ENCODE peak calls at places on chromosomes 13 and 19, in ten cellular contexts. One of them, this sample, is unnamed. For H3K27me3, the result is how much of the 10 kb centered on the place peaks cover.

GRCh38 chr19:21568816-21569496 is 63.6 kb downstream of the ZNF429 start:
- DNase-seq in CD4-positive, alpha-beta T cell: peak
- DNase-seq in kidney epithelial cell: peak
- DNase-seq in foreskin keratinocyte: peak
- DNase-seq in heart right ventricle: peak
- DNase-seq in suprapubic skin: peak
- DNase-seq in right cardiac atrium: peak
- DNase-seq in mesendoderm: no peak
- DNase-seq in BJ: peak
- DNase-seq in upper lobe of right lung: peak
- DNase-seq in this sample: no peak

GRCh38 chr13:24181991-24182702 is 21.6 kb downstream of the SPATA13 start:
- DNase-seq in CD4-positive, alpha-beta T cell: no peak
- DNase-seq in kidney epithelial cell: no peak
- DNase-seq in foreskin keratinocyte: no peak
- DNase-seq in heart right ventricle: no peak
- DNase-seq in suprapubic skin: no peak
- DNase-seq in right cardiac atrium: no peak
- DNase-seq in mesendoderm: no peak
- DNase-seq in BJ: no peak
- DNase-seq in upper lobe of right lung: no peak
- DNase-seq in this sample: no peak

GRCh38 chr13:109010912-109011311 is 381.5 kb downstream of the MYO16 start:
- DNase-seq in CD4-positive, alpha-beta T cell: no peak
- DNase-seq in kidney epithelial cell: no peak
- DNase-seq in foreskin keratinocyte: no peak
- DNase-seq in heart right ventricle: no peak
- DNase-seq in suprapubic skin: no peak
- DNase-seq in right cardiac atrium: no peak
- DNase-seq in mesendoderm: peak
- DNase-seq in BJ: no peak
- DNase-seq in upper lobe of right lung: no peak
- DNase-seq in this sample: no peak

GRCh38 chr19:3968556-3969434 is 2.1 kb downstream of the DAPK3 start:
- DNase-seq in CD4-positive, alpha-beta T cell: no peak
- DNase-seq in kidney epithelial cell: peak
- DNase-seq in foreskin keratinocyte: peak
- DNase-seq in heart right ventricle: peak
- DNase-seq in suprapubic skin: peak
- DNase-seq in right cardiac atrium: peak
- DNase-seq in mesendoderm: peak
- DNase-seq in BJ: peak
- DNase-seq in upper lobe of right lung: peak
- DNase-seq in this sample: peak

GRCh38 chr13:104163866-104164630 is 1097.8 kb upstream of the SLC10A2 start:
- DNase-seq in CD4-positive, alpha-beta T cell: no peak
- DNase-seq in kidney epithelial cell: no peak
- DNase-seq in foreskin keratinocyte: no peak
- DNase-seq in heart right ventricle: no peak
- DNase-seq in suprapubic skin: no peak
- DNase-seq in right cardiac atrium: no peak
- DNase-seq in mesendoderm: no peak
- DNase-seq in BJ: no peak
- DNase-seq in upper lobe of right lung: no peak
- DNase-seq in this sample: no peak

GRCh38 chr13:97946951-97947588 is 6.4 kb upstream of the IPO5 start:
- DNase-seq in CD4-positive, alpha-beta T cell: no peak
- DNase-seq in kidney epithelial cell: peak
- DNase-seq in foreskin keratinocyte: peak
- DNase-seq in heart right ventricle: no peak
- DNase-seq in suprapubic skin: no peak
- DNase-seq in right cardiac atrium: no peak
- DNase-seq in mesendoderm: no peak
- DNase-seq in BJ: peak
- DNase-seq in upper lobe of right lung: no peak
- DNase-seq in this sample: peak

GRCh38 chr13:30796132-30796832 is 60.9 kb downstream of the ALOX5AP start:
- DNase-seq in CD4-positive, alpha-beta T cell: no peak
- DNase-seq in kidney epithelial cell: peak
- DNase-seq in foreskin keratinocyte: peak
- DNase-seq in heart right ventricle: no peak
- DNase-seq in suprapubic skin: no peak
- DNase-seq in right cardiac atrium: peak
- DNase-seq in mesendoderm: no peak
- DNase-seq in BJ: no peak
- DNase-seq in upper lobe of right lung: no peak
- DNase-seq in this sample: peak

GRCh38 chr13:19845758-19846157 is 17.7 kb downstream of the ZMYM5 start:
- DNase-seq in CD4-positive, alpha-beta T cell: no peak
- DNase-seq in kidney epithelial cell: peak
- DNase-seq in foreskin keratinocyte: peak
- DNase-seq in heart right ventricle: no peak
- DNase-seq in suprapubic skin: no peak
- DNase-seq in right cardiac atrium: no peak
- DNase-seq in mesendoderm: peak
- DNase-seq in BJ: peak
- DNase-seq in upper lobe of right lung: no peak
- DNase-seq in this sample: peak

GRCh38 chr13:48615017-48615416 is 38.7 kb upstream of the CYSLTR2 start:
- DNase-seq in CD4-positive, alpha-beta T cell: no peak
- DNase-seq in kidney epithelial cell: no peak
- DNase-seq in foreskin keratinocyte: no peak
- DNase-seq in heart right ventricle: no peak
- DNase-seq in suprapubic skin: no peak
- DNase-seq in right cardiac atrium: no peak
- DNase-seq in mesendoderm: no peak
- DNase-seq in BJ: no peak
- DNase-seq in upper lobe of right lung: no peak
- DNase-seq in this sample: no peak

GRCh38 chr19:47421244-47421786 is 2.0 kb upstream of the MEIS3 start:
- DNase-seq in CD4-positive, alpha-beta T cell: no peak
- DNase-seq in kidney epithelial cell: no peak
- DNase-seq in foreskin keratinocyte: no peak
- DNase-seq in heart right ventricle: no peak
- DNase-seq in suprapubic skin: no peak
- DNase-seq in right cardiac atrium: no peak
- DNase-seq in mesendoderm: no peak
- DNase-seq in BJ: no peak
- DNase-seq in upper lobe of right lung: peak
- DNase-seq in this sample: no peak
- H3K27me3 ChIP-seq in CD4-positive, alpha-beta T cell: half or more
- H3K27me3 ChIP-seq in kidney epithelial cell: half or more
- H3K27me3 ChIP-seq in foreskin keratinocyte: half or more
- H3K27me3 ChIP-seq in heart right ventricle: half or more
- H3K27me3 ChIP-seq in suprapubic skin: half or more
- H3K27me3 ChIP-seq in right cardiac atrium: under half
- H3K27me3 ChIP-seq in mesendoderm: under half
- H3K27me3 ChIP-seq in BJ: under half
- H3K27me3 ChIP-seq in upper lobe of right lung: half or more
- H3K27me3 ChIP-seq in this sample: under half

DNA sequence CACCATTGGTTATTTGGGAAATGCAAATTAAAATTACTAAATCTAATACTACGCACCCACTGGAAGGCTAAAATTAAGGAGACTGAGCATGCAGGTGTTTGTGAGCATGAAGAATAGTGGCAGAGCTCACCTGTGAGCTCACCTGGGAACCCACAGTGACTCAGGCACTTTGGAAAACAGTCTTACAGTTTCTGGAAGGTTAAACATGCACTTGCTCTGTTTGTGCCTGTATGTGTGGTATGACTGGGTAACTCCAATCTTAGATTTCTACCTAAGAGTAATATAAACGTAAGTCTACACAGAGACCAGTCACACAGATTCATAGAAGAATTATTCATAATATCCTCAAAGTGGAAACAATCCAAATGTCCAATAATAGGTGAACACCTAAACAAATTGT is 318.8 kb downstream of the ATP8A2 start:
- DNase-seq in CD4-positive, alpha-beta T cell: no peak
- DNase-seq in kidney epithelial cell: no peak
- DNase-seq in foreskin keratinocyte: peak
- DNase-seq in heart right ventricle: no peak
- DNase-seq in suprapubic skin: no peak
- DNase-seq in right cardiac atrium: no peak
- DNase-seq in mesendoderm: no peak
- DNase-seq in BJ: no peak
- DNase-seq in upper lobe of right lung: no peak
- DNase-seq in this sample: peak
- H3K27me3 ChIP-seq in CD4-positive, alpha-beta T cell: under half
- H3K27me3 ChIP-seq in kidney epithelial cell: under half
- H3K27me3 ChIP-seq in foreskin keratinocyte: under half
- H3K27me3 ChIP-seq in heart right ventricle: under half
- H3K27me3 ChIP-seq in suprapubic skin: under half
- H3K27me3 ChIP-seq in right cardiac atrium: under half
- H3K27me3 ChIP-seq in mesendoderm: under half
- H3K27me3 ChIP-seq in BJ: under half
- H3K27me3 ChIP-seq in upper lobe of right lung: under half
- H3K27me3 ChIP-seq in this sample: under half

DNA sequence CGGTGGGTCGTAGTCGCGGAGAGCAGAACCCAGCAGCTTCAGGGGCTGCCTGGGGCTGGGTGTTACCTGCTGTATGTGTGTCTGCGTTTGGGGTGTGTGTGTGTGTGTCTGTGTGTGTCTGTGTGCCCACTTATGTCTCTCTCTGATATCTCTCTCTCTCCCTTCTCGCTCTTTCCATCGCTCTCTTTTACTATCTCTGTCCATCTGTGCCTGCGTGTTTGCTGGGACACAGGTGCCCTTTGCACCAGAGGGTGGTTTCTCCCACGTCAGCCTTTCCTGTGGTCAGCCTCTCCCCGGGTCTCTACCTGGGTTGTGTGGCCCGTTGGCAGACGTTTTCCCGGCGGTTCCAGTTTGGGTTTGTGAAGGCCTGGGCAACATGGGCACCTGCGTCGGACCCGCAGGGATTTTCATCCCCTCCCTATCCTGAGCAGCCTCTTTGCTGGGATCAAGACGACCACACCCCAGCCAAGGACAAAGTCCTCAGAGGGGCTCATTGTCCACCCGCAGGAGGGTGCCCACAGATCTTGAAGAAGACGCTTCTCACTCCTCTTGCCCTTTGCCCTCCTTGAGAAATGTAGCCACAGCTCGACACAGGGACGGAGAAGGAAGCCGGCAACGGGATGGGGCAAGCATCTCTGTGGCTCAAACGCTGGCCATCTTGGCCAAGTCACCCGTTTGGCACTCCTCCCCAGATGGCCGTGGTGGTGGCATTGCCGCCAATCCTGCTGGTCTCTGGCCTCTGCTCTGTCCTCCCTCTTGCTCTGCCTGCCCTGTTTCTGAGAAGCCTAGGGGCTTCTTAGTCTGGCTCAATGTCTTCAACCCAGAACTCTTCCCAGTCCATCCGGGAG is 43.3 kb downstream of the ZNF146 start:
- DNase-seq in CD4-positive, alpha-beta T cell: no peak
- DNase-seq in kidney epithelial cell: no peak
- DNase-seq in foreskin keratinocyte: no peak
- DNase-seq in heart right ventricle: no peak
- DNase-seq in suprapubic skin: no peak
- DNase-seq in right cardiac atrium: no peak
- DNase-seq in mesendoderm: no peak
- DNase-seq in BJ: no peak
- DNase-seq in upper lobe of right lung: no peak
- DNase-seq in this sample: no peak
- H3K27me3 ChIP-seq in CD4-positive, alpha-beta T cell: under half
- H3K27me3 ChIP-seq in kidney epithelial cell: under half
- H3K27me3 ChIP-seq in foreskin keratinocyte: under half
- H3K27me3 ChIP-seq in heart right ventricle: under half
- H3K27me3 ChIP-seq in suprapubic skin: under half
- H3K27me3 ChIP-seq in right cardiac atrium: under half
- H3K27me3 ChIP-seq in mesendoderm: under half
- H3K27me3 ChIP-seq in BJ: under half
- H3K27me3 ChIP-seq in upper lobe of right lung: under half
- H3K27me3 ChIP-seq in this sample: under half

GRCh38 chr13:26847281-26847680 is 86.7 kb upstream of the GPR12 start:
- DNase-seq in CD4-positive, alpha-beta T cell: no peak
- DNase-seq in kidney epithelial cell: no peak
- DNase-seq in foreskin keratinocyte: no peak
- DNase-seq in heart right ventricle: no peak
- DNase-seq in suprapubic skin: no peak
- DNase-seq in right cardiac atrium: no peak
- DNase-seq in mesendoderm: peak
- DNase-seq in BJ: no peak
- DNase-seq in upper lobe of right lung: no peak
- DNase-seq in this sample: no peak
- H3K27me3 ChIP-seq in CD4-positive, alpha-beta T cell: under half
- H3K27me3 ChIP-seq in kidney epithelial cell: under half
- H3K27me3 ChIP-seq in foreskin keratinocyte: under half
- H3K27me3 ChIP-seq in heart right ventricle: under half
- H3K27me3 ChIP-seq in suprapubic skin: under half
- H3K27me3 ChIP-seq in right cardiac atrium: under half
- H3K27me3 ChIP-seq in mesendoderm: under half
- H3K27me3 ChIP-seq in BJ: under half
- H3K27me3 ChIP-seq in upper lobe of right lung: under half
- H3K27me3 ChIP-seq in this sample: under half

DNA sequence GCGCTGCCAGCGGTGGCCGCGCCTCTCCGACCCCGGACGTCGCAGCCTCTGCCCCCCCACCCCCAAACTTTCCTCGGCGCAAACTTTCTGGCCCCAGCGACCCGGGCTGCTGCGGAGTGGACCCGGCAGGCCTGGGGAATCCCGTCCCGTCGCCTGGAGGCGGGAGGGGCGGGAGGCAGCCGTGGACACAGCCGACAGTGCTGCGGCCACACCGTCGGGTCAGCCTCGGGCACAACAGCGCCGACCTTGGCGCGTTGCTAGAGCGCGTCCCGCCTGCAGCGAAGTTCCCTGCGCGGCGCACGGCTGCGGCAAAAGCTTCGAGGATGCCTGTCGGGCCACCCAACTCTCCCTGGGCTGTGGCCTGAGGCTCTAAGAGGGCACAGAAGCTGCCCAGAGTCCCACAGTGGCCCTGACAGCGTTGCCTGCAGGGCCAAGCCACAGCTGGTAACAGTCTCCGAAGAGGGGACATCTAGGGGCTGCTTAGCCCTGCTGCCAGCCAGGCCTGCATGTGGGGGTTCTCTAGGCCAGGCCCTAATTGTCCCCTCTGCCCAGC is 1.3 kb downstream of the NFIX start:
- DNase-seq in CD4-positive, alpha-beta T cell: no peak
- DNase-seq in kidney epithelial cell: no peak
- DNase-seq in foreskin keratinocyte: no peak
- DNase-seq in heart right ventricle: peak
- DNase-seq in suprapubic skin: no peak
- DNase-seq in right cardiac atrium: peak
- DNase-seq in mesendoderm: peak
- DNase-seq in BJ: no peak
- DNase-seq in upper lobe of right lung: no peak
- DNase-seq in this sample: peak
- H3K27me3 ChIP-seq in CD4-positive, alpha-beta T cell: under half
- H3K27me3 ChIP-seq in kidney epithelial cell: under half
- H3K27me3 ChIP-seq in foreskin keratinocyte: under half
- H3K27me3 ChIP-seq in heart right ventricle: under half
- H3K27me3 ChIP-seq in suprapubic skin: under half
- H3K27me3 ChIP-seq in right cardiac atrium: under half
- H3K27me3 ChIP-seq in mesendoderm: under half
- H3K27me3 ChIP-seq in BJ: under half
- H3K27me3 ChIP-seq in upper lobe of right lung: under half
- H3K27me3 ChIP-seq in this sample: under half

GRCh38 chr13:112062619-112063308 is 4.2 kb upstream of the SOX1 start:
- DNase-seq in CD4-positive, alpha-beta T cell: no peak
- DNase-seq in kidney epithelial cell: no peak
- DNase-seq in foreskin keratinocyte: no peak
- DNase-seq in heart right ventricle: no peak
- DNase-seq in suprapubic skin: no peak
- DNase-seq in right cardiac atrium: peak
- DNase-seq in mesendoderm: peak
- DNase-seq in BJ: no peak
- DNase-seq in upper lobe of right lung: no peak
- DNase-seq in this sample: no peak
- H3K27me3 ChIP-seq in CD4-positive, alpha-beta T cell: half or more
- H3K27me3 ChIP-seq in kidney epithelial cell: half or more
- H3K27me3 ChIP-seq in foreskin keratinocyte: half or more
- H3K27me3 ChIP-seq in heart right ventricle: half or more
- H3K27me3 ChIP-seq in suprapubic skin: half or more
- H3K27me3 ChIP-seq in right cardiac atrium: under half
- H3K27me3 ChIP-seq in mesendoderm: half or more
- H3K27me3 ChIP-seq in BJ: under half
- H3K27me3 ChIP-seq in upper lobe of right lung: half or more
- H3K27me3 ChIP-seq in this sample: half or more

This sample was measured in mammary epithelial cell.